ENCODE peak calls at places on chromosomes 6 and 20, in seven cellular contexts. I is RWPE1; U is stromal cell of bone marrow; C is right atrium auricular region; H is fibroblast of mammary gland; G is activated CD8-positive, alpha-beta memory T cell treated with anti-CD3 and anti-CD28 coated beads for 48 hours; Y is GM12864. P is an unnamed sample.

GRCh38 chr20:20360464-20360863 is 7.4 kb upstream of the INSM1 start:
- DNase-seq in I (peak; percentile 69), U (peak; percentile 59), C (no peak), H (peak; percentile 64), G (no peak), Y (peak; percentile 16), P (peak; percentile 30)

GRCh38 chr6:46042355-46042999 is 26.8 kb upstream of the CLIC5 start:
- DNase-seq in I (peak; percentile 36), U (peak; percentile 46), C (no peak), H (peak; percentile 79), G (no peak), Y (peak; percentile 10), P (peak; percentile 9)

GRCh38 chr6:136920216-136920857 is 1.8 kb upstream of the SLC35D3 start:
- DNase-seq in I (no peak), U (no peak), C (no peak), H (peak; percentile 22), G (no peak), Y (no peak), P (no peak)

GRCh38 chr6:147136057-147136456 is 68.2 kb upstream of the STXBP5 start:
- DNase-seq in I (no peak), U (no peak), C (no peak), H (no peak), G (no peak), Y (no peak), P (no peak)

GRCh38 chr6:35602133-35602946 is 86.4 kb downstream of the FKBP5 start:
- DNase-seq in I (peak; percentile 48), U (no peak), C (no peak), H (peak; percentile 87), G (no peak), Y (no peak), P (no peak)

GRCh38 chr20:59043698-59044097 is 1.1 kb upstream of the PRELID3B start:
- DNase-seq in I (no peak), U (no peak), C (no peak), H (peak; percentile 33), G (no peak), Y (no peak), P (no peak)

GRCh38 chr20:60062431-60063336 is 104.5 kb downstream of the CDH26 start:
- DNase-seq in I (no peak), U (peak; percentile 73), C (no peak), H (peak; percentile 87), G (no peak), Y (no peak), P (peak; percentile 84)

GRCh38 chr6:118752803-118753202 is 101.4 kb upstream of the CEP85L start:
- DNase-seq in I (no peak), U (no peak), C (no peak), H (no peak), G (no peak), Y (no peak), P (no peak)

GRCh38 chr6:158381214-158381613 is 68.9 kb downstream of the TULP4 start:
- DNase-seq in I (peak; percentile 18), U (no peak), C (no peak), H (peak; percentile 42), G (no peak), Y (no peak), P (peak; percentile 38)

GRCh38 chr6:4895971-4896370 is 107.9 kb downstream of the RPP40 start:
- DNase-seq in I (no peak), U (no peak), C (no peak), H (no peak), G (no peak), Y (no peak), P (no peak)

GRCh38 chr20:10876558-10876957 is 202.8 kb upstream of the JAG1 start:
- DNase-seq in I (no peak), U (peak; percentile 65), C (no peak), H (peak; percentile 56), G (no peak), Y (no peak), P (no peak)

GRCh38 chr20:36924167-36925045 is 27.1 kb downstream of the SAMHD1 start:
- DNase-seq in I (no peak), U (no peak), C (no peak), H (no peak), G (no peak), Y (no peak), P (no peak)

GRCh38 chr6:137813308-137813707 is 53.8 kb upstream of the TNFAIP3 start:
- DNase-seq in I (peak; percentile 95), U (no peak), C (no peak), H (no peak), G (no peak), Y (no peak), P (no peak)

GRCh38 chr20:45318386-45318939 is 10.4 kb upstream of the MATN4 start:
- DNase-seq in I (no peak), U (no peak), C (no peak), H (no peak), G (no peak), Y (no peak), P (no peak)

GRCh38 chr6:130583268-130583667 is 217.5 kb downstream of the TMEM200A start:
- DNase-seq in I (no peak), U (no peak), C (no peak), H (no peak), G (no peak), Y (no peak), P (no peak)

GRCh38 chr6:20238688-20239587 is 26.7 kb upstream of the MBOAT1 start:
- DNase-seq in I (no peak), U (no peak), C (no peak), H (no peak), G (no peak), Y (no peak), P (no peak)

GRCh38 chr20:5480824-5481600 is 164.3 kb upstream of the PROKR2 start:
- DNase-seq in I (no peak), U (no peak), C (no peak), H (no peak), G (no peak), Y (no peak), P (no peak)

GRCh38 chr6:31547727-31548422 is 467 bp downstream of the NFKBIL1 start:
- DNase-seq in I (no peak), U (no peak), C (no peak), H (no peak), G (no peak), Y (no peak), P (no peak)

GRCh38 chr20:61756966-61757677 is 308.6 kb downstream of the TAF4 start:
- DNase-seq in I (no peak), U (no peak), C (no peak), H (no peak), G (no peak), Y (no peak), P (no peak)

GRCh38 chr20:38271609-38272120 is 11.1 kb upstream of the KIAA1755 start:
- DNase-seq in I (no peak), U (no peak), C (no peak), H (peak; percentile 45), G (no peak), Y (no peak), P (no peak)

GRCh38 chr6:155354167-155354566 is 39.9 kb upstream of the TFB1M start:
- DNase-seq in I (no peak), U (no peak), C (no peak), H (no peak), G (no peak), Y (no peak), P (no peak)

GRCh38 chr20:25035924-25036323 is 22.0 kb downstream of the ACSS1 start:
- DNase-seq in I (no peak), U (no peak), C (no peak), H (no peak), G (no peak), Y (no peak), P (no peak)

GRCh38 chr6:138824482-138825134 is 28.7 kb downstream of the ECT2L start:
- DNase-seq in I (no peak), U (no peak), C (no peak), H (peak; percentile 18), G (no peak), Y (no peak), P (no peak)

GRCh38 chr20:61980647-61981583 is 84.8 kb downstream of the TAF4 start:
- DNase-seq in I (peak; percentile 56), U (peak; percentile 7), C (no peak), H (peak; percentile 20), G (no peak), Y (no peak), P (peak; percentile 4)

GRCh38 chr6:39812853-39813533 is 20.8 kb downstream of the DAAM2 start:
- DNase-seq in I (no peak), U (peak; percentile 88), C (no peak), H (peak; percentile 86), G (no peak), Y (peak; percentile 19), P (peak; percentile 78)

GRCh38 chr20:5470943-5471342 is 154.2 kb upstream of the PROKR2 start:
- DNase-seq in I (no peak), U (no peak), C (no peak), H (no peak), G (no peak), Y (no peak), P (no peak)

GRCh38 chr20:17883592-17884317 is 84.8 kb downstream of the SNX5 start:
- DNase-seq in I (no peak), U (no peak), C (no peak), H (no peak), G (no peak), Y (no peak), P (no peak)

GRCh38 chr6:129683606-129684322 is 26.2 kb downstream of the ARHGAP18 start:
- DNase-seq in I (peak; percentile 94), U (peak; percentile 97), C (peak; percentile 83), H (peak; percentile 99), G (no peak), Y (peak; percentile 89), P (peak; percentile 95)

GRCh38 chr20:59708326-59708725 is 104.0 kb downstream of the PHACTR3 start:
- DNase-seq in I (no peak), U (no peak), C (no peak), H (no peak), G (no peak), Y (no peak), P (no peak)

GRCh38 chr6:89139509-89140346 is 6.1 kb upstream of the PM20D2 start:
- DNase-seq in I (peak; percentile 18), U (no peak), C (no peak), H (no peak), G (no peak), Y (no peak), P (no peak)

GRCh38 chr6:54737247-54737646 is 109.3 kb upstream of the FAM83B start:
- DNase-seq in I (no peak), U (no peak), C (no peak), H (peak; percentile 2), G (no peak), Y (no peak), P (no peak)

GRCh38 chr20:3678893-3679720 is 2.7 kb downstream of the ADAM33 start:
- DNase-seq in I (no peak), U (no peak), C (no peak), H (peak; percentile 52), G (no peak), Y (no peak), P (peak; percentile 60)

GRCh38 chr6:124223596-124223995 is 419.9 kb downstream of the NKAIN2 start:
- DNase-seq in I (peak; percentile 62), U (peak; percentile 4), C (no peak), H (peak; percentile 75), G (no peak), Y (no peak), P (no peak)

GRCh38 chr6:32932132-32932868 is 8.5 kb downstream of the HLA-DMB start:
- DNase-seq in I (no peak), U (no peak), C (no peak), H (peak; percentile 42), G (no peak), Y (no peak), P (peak; percentile 40)